ENCODE peak calls at places on chromosomes 13 and 19, in four cellular contexts. A is WTC11, F is SK-N-SH, T is GM12878. L is an unnamed sample.

GRCh38 chr19:46385636-46386035 is 27.7 kb downstream of the CCDC8 start:
- DNase-seq in A (no peak), F (no peak), T (no peak), L (no peak)

GRCh38 chr13:97976551-97977375 is 23.3 kb downstream of the IPO5 start:
- DNase-seq in T (no peak), A (peak), F (peak), L (peak)

GRCh38 chr13:102948006-102948405 is 102.2 kb downstream of the ERCC5 start:
- DNase-seq in F (no peak), A (no peak), T (no peak), L (no peak)

GRCh38 chr19:48685583-48685982 is 10.2 kb upstream of the FUT2 start:
- DNase-seq in T (no peak), F (no peak), A (no peak), L (no peak)

GRCh38 chr13:24215007-24215633 is 54.6 kb downstream of the SPATA13 start:
- DNase-seq in A (no peak), F (no peak), T (no peak), L (no peak)

GRCh38 chr19:16429066-16429758 is 42.6 kb downstream of the EPS15L1 start:
- DNase-seq in F (peak), A (no peak), T (no peak), L (no peak)

GRCh38 chr13:94065741-94066140 is 413.7 kb downstream of the DCT start:
- DNase-seq in F (peak), A (no peak), T (no peak), L (no peak)

GRCh38 chr19:12995596-12996541 is 594 bp downstream of the NFIX start:
- DNase-seq in A (no peak), T (no peak), F (peak), L (peak)

GRCh38 chr13:89899302-89900103 is 1448.0 kb upstream of the MIR17HG start:
- DNase-seq in F (no peak), T (no peak), A (no peak), L (no peak)

GRCh38 chr19:55034751-55035150 is 3.3 kb downstream of the GP6 start:
- DNase-seq in T (no peak), A (no peak), F (no peak), L (no peak)

GRCh38 chr19:8146877-8147575 is 2.4 kb downstream of the FBN3 start:
- DNase-seq in F (peak), T (no peak), A (no peak), L (no peak)

GRCh38 chr19:11174336-11174735 is 18.8 kb upstream of the SPC24 start:
- DNase-seq in F (no peak), T (no peak), A (no peak), L (no peak)

GRCh38 chr13:108962652-108963051 is 333.2 kb downstream of the MYO16 start:
- DNase-seq in F (peak), T (no peak), A (no peak), L (no peak)

GRCh38 chr13:35927554-35927953 is 203.6 kb downstream of the DCLK1 start:
- DNase-seq in T (no peak), F (no peak), A (no peak), L (peak)

GRCh38 chr13:73958657-73959397 is 175.4 kb downstream of the KLF12 start:
- DNase-seq in T (no peak), A (no peak), F (no peak), L (no peak)

GRCh38 chr13:112603641-112604220 is 15.8 kb upstream of the TUBGCP3 start:
- DNase-seq in A (no peak), T (no peak), F (no peak), L (no peak)

GRCh38 chr13:100674363-100674847 is at the start of gene TMTC4:
- DNase-seq in T (no peak), F (peak), A (no peak), L (peak)

GRCh38 chr13:66689628-66690027 is 540.5 kb downstream of the PCDH9 start:
- DNase-seq in T (no peak), A (no peak), F (peak), L (no peak)

GRCh38 chr19:21482863-21483276 is 22.5 kb upstream of the ZNF429 start:
- DNase-seq in T (no peak), F (peak), A (peak), L (peak)
- TF ChIP-seq USF1 in T (no peak), F (no peak), A (no peak), L (no peak)

GRCh38 chr19:6530385-6531162 is at the start of gene TNFSF9:
- DNase-seq in T (no peak), A (peak), F (peak), L (peak)

GRCh38 chr19:6529937-6530384 is 865 bp upstream of the TNFSF9 start:
- DNase-seq in F (no peak), A (no peak), T (no peak), L (no peak)

GRCh38 chr19:6527893-6528543 is 2.8 kb upstream of the TNFSF9 start:
- DNase-seq in A (no peak), F (no peak), T (peak), L (no peak)

GRCh38 chr19:6529351-6529750 is 1.5 kb upstream of the TNFSF9 start:
- DNase-seq in A (no peak), T (no peak), F (no peak), L (no peak)

GRCh38 chr19:6528544-6529121 is 2.2 kb upstream of the TNFSF9 start:
- DNase-seq in A (peak), F (no peak), T (no peak), L (no peak)
- TF ChIP-seq USF1 in A (no peak), F (no peak), T (no peak), L (no peak)

DNA sequence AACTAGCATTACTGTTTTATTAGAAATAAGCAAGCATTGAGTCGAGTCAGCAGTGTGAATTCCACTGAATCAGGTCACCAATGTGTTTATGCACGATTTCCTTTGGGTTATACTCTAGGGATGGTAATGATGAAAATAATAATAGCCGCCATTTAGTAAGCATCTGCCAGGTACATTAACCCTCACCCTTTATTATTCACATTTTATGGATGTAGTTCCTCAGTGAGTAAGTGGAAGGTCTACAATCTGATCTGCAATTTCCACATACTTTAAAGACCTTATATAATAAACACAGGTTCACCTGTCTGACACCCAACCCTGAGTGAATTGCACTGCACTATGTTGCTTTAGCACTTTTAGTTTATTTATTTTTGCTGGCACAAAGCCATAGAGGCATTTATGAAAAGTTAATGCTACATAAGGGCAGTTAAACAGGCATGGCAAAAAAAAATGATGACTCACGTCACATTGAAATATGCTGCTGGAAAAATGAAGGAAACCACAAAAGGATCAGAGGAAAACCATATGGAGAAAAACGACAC is 122.4 kb downstream of the TRPC4 start:
- DNase-seq in A (no peak), F (no peak), T (no peak), L (no peak)
- TF ChIP-seq USF1 in A (no peak), F (no peak), T (no peak), L (no peak)

GRCh38 chr19:50362656-50363424 is 2.6 kb downstream of the NAPSA start:
- DNase-seq in A (no peak), F (no peak), T (no peak), L (peak)

GRCh38 chr19:50359432-50359818 is 6.0 kb downstream of the NAPSA start:
- DNase-seq in A (no peak), T (no peak), F (no peak), L (no peak)

GRCh38 chr19:50362030-50362412 is 3.4 kb downstream of the NAPSA start:
- DNase-seq in T (no peak), F (no peak), A (no peak), L (no peak)

GRCh38 chr19:50358483-50359431 is 6.7 kb downstream of the NAPSA start:
- DNase-seq in T (peak), F (peak), A (no peak), L (peak)

GRCh38 chr19:50361290-50362029 is 4.0 kb downstream of the NAPSA start:
- DNase-seq in T (no peak), F (no peak), A (peak), L (peak)
- TF ChIP-seq USF1 in T (no peak), F (no peak), A (no peak), L (no peak)

DNA sequence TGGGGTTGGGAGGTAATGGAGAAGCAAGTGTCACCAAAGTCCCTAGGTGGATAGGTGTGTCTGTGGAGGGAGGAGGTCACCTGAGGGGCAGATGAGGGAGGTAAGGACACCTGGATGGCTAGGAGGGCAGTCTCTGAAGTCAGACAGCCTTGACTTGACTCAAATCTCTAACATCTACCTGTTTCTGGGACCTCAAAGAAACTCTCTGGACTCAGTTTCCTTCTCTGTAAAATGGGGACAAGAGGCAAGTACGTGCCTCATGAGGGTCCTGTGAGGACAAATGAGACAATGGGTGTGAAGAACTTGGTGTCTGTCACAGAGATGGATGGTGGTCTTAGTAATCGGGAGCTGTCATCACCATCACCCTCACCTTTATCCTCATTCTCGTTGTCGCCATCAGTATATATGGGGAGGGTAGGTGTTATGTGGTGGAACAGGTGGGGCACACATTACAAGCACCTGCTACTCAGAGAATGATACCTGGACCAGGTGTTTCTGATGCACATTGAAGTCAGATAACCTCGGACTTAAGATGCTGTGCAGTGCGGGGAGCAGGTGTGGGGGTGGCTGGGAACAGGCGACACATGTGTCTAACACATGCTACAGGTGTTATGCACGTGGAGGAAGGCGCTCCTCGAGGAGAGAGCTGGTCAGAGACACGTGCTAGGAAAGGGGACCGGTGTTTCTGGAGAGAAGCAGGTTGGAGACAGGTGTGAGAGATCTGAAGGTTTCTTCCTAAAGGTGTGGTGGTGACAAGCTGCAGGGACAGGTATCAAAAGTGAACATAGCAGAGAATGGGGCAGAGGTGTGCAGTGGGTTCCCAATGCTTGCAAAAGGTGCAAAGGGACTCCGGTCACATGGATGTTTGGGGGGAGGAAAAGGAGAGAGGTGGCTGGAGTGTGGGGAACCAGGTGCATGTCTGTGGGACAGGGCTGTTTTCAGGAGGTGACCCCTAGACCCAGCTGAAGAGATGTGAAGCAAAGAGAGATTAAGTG is 3.8 kb downstream of the ERFL start:
- DNase-seq in F (no peak), A (no peak), T (no peak), L (no peak)
- TF ChIP-seq USF1 in F (no peak), A (no peak), T (no peak), L (peak)

GRCh38 chr19:21612403-21612872 is 107.0 kb downstream of the ZNF429 start:
- DNase-seq in A (no peak), F (no peak), T (no peak), L (no peak)
- TF ChIP-seq USF1 in A (no peak), F (no peak), T (no peak), L (no peak)

DNA sequence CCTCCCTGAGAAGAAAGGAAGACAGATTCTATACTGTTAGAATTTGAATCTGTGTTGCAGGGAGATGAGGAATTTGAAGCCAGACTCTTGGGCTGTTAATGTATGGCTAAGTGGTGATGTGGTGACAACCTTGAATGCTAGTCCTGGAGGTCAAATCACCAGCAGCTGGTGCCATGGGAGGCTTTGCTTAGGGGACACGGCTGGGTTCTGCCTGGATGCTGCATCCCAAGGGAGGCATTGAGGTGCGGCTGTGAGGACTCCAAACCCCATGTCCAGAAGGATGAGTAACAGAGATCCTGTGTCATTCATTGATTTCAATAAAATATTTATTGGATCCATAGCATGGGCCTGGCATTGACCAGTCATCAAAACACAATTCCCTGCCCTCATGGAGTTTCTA is 42.3 kb downstream of the RFX2 start:
- DNase-seq in A (no peak), F (no peak), T (no peak), L (no peak)
- TF ChIP-seq USF1 in A (no peak), F (no peak), T (no peak), L (no peak)

GRCh38 chr13:27854606-27855005 is 62.3 kb downstream of the GSX1 start:
- DNase-seq in F (no peak), A (no peak), T (no peak), L (no peak)

GRCh38 chr13:27858046-27858445 is 61.8 kb upstream of the PDX1 start:
- DNase-seq in F (no peak), T (no peak), A (no peak), L (no peak)

GRCh38 chr13:27855381-27855780 is 63.1 kb downstream of the GSX1 start:
- DNase-seq in F (no peak), T (no peak), A (no peak), L (no peak)

GRCh38 chr13:27853871-27854270 is 61.6 kb downstream of the GSX1 start:
- DNase-seq in A (no peak), F (no peak), T (no peak), L (no peak)

GRCh38 chr13:27857271-27857670 is 62.5 kb upstream of the PDX1 start:
- DNase-seq in A (no peak), F (no peak), T (no peak), L (peak)
- TF ChIP-seq USF1 in A (no peak), F (no peak), T (no peak), L (no peak)